ENCODE peak calls at places on chromosomes 1 and 21, in four cellular contexts. One of them, this sample, is unnamed.

GRCh38 chr1:175919001-175919400 is 175.6 kb upstream of the TNR start:
- DNase-seq in GM13977: no peak
- DNase-seq in tibial artery: no peak
- DNase-seq in astrocyte: no peak
- DNase-seq in this sample: no peak

GRCh38 chr1:45084562-45084961 is 72.5 kb downstream of the UROD start:
- DNase-seq in GM13977: no peak
- DNase-seq in tibial artery: no peak
- DNase-seq in astrocyte: no peak
- DNase-seq in this sample: no peak

GRCh38 chr1:18776777-18777176 is 82.7 kb downstream of the TAS1R2 start:
- DNase-seq in GM13977: no peak
- DNase-seq in tibial artery: no peak
- DNase-seq in astrocyte: no peak
- DNase-seq in this sample: no peak

GRCh38 chr1:201535046-201535777 is 3.7 kb upstream of the NAV1 start:
- DNase-seq in GM13977: no peak
- DNase-seq in tibial artery: no peak
- DNase-seq in astrocyte: peak; percentile 66
- DNase-seq in this sample: peak; percentile 12

GRCh38 chr21:32578107-32578691 is 7.1 kb downstream of the TCP10L start:
- DNase-seq in GM13977: no peak
- DNase-seq in tibial artery: no peak
- DNase-seq in astrocyte: no peak
- DNase-seq in this sample: no peak

GRCh38 chr1:60281360-60281932 is 207.9 kb upstream of the C1orf87 start:
- DNase-seq in GM13977: peak; percentile 52
- DNase-seq in tibial artery: peak; percentile 64
- DNase-seq in astrocyte: peak; percentile 72
- DNase-seq in this sample: peak; percentile 53

GRCh38 chr1:229282295-229282823 is 11.4 kb downstream of the RAB4A start:
- DNase-seq in GM13977: no peak
- DNase-seq in tibial artery: no peak
- DNase-seq in astrocyte: no peak
- DNase-seq in this sample: no peak

GRCh38 chr1:1173793-1174415 is at the start of gene TTLL10:
- DNase-seq in GM13977: peak; percentile 71
- DNase-seq in tibial artery: no peak
- DNase-seq in astrocyte: no peak
- DNase-seq in this sample: peak; percentile 56

GRCh38 chr1:16451868-16452528 is 11.5 kb downstream of the NECAP2 start:
- DNase-seq in GM13977: peak; percentile 49
- DNase-seq in tibial artery: no peak
- DNase-seq in astrocyte: no peak
- DNase-seq in this sample: peak; percentile 61

GRCh38 chr1:153346067-153346723 is 2.4 kb downstream of the PGLYRP4 start:
- DNase-seq in GM13977: no peak
- DNase-seq in tibial artery: no peak
- DNase-seq in astrocyte: no peak
- DNase-seq in this sample: peak; percentile 8

GRCh38 chr1:46223472-46223943 is 20.4 kb downstream of the LURAP1 start:
- DNase-seq in GM13977: peak; percentile 74
- DNase-seq in tibial artery: peak; percentile 49
- DNase-seq in astrocyte: peak; percentile 76
- DNase-seq in this sample: peak; percentile 75

GRCh38 chr1:201546093-201546492 is 7.2 kb downstream of the NAV1 start:
- DNase-seq in GM13977: no peak
- DNase-seq in tibial artery: no peak
- DNase-seq in astrocyte: no peak
- DNase-seq in this sample: peak; percentile 32

GRCh38 chr1:153260980-153261792 is 1.7 kb downstream of the LORICRIN start:
- DNase-seq in GM13977: peak; percentile 46
- DNase-seq in tibial artery: no peak
- DNase-seq in astrocyte: peak; percentile 5
- DNase-seq in this sample: peak; percentile 51

GRCh38 chr1:182143825-182144661 is 82.5 kb upstream of the ZNF648 start:
- DNase-seq in GM13977: no peak
- DNase-seq in tibial artery: peak; percentile 95
- DNase-seq in astrocyte: peak; percentile 62
- DNase-seq in this sample: no peak

GRCh38 chr1:233959971-233960710 is 55.7 kb downstream of the SLC35F3 start:
- DNase-seq in GM13977: no peak
- DNase-seq in tibial artery: no peak
- DNase-seq in astrocyte: no peak
- DNase-seq in this sample: no peak

GRCh38 chr1:43930168-43930948 is 3.2 kb upstream of the ARTN start:
- DNase-seq in GM13977: peak; percentile 60
- DNase-seq in tibial artery: no peak
- DNase-seq in astrocyte: no peak
- DNase-seq in this sample: peak; percentile 52

GRCh38 chr1:156945881-156946661 is 25.6 kb downstream of the LRRC71 start:
- DNase-seq in GM13977: no peak
- DNase-seq in tibial artery: no peak
- DNase-seq in astrocyte: peak; percentile 16
- DNase-seq in this sample: no peak

GRCh38 chr1:31336687-31337467 is 36.0 kb downstream of the FABP3 start:
- DNase-seq in GM13977: no peak
- DNase-seq in tibial artery: no peak
- DNase-seq in astrocyte: no peak
- DNase-seq in this sample: no peak

GRCh38 chr1:151282883-151283725 is 1.0 kb downstream of the ZNF687 start:
- DNase-seq in GM13977: peak; percentile 56
- DNase-seq in tibial artery: no peak
- DNase-seq in astrocyte: no peak
- DNase-seq in this sample: peak; percentile 59

GRCh38 chr21:16037386-16037785 is 307.6 kb downstream of the USP25 start:
- DNase-seq in GM13977: no peak
- DNase-seq in tibial artery: no peak
- DNase-seq in astrocyte: peak; percentile 67
- DNase-seq in this sample: no peak

GRCh38 chr21:38879912-38880577 is 74.3 kb downstream of the ETS2 start:
- DNase-seq in GM13977: no peak
- DNase-seq in tibial artery: no peak
- DNase-seq in astrocyte: no peak
- DNase-seq in this sample: no peak

GRCh38 chr1:225467193-225468020 is 39.6 kb upstream of the LBR start:
- DNase-seq in GM13977: peak; percentile 83
- DNase-seq in tibial artery: peak; percentile 67
- DNase-seq in astrocyte: no peak
- DNase-seq in this sample: peak; percentile 87

GRCh38 chr1:56065729-56066128 is 513.6 kb downstream of the PLPP3 start:
- DNase-seq in GM13977: no peak
- DNase-seq in tibial artery: no peak
- DNase-seq in astrocyte: no peak
- DNase-seq in this sample: no peak

GRCh38 chr1:207459008-207459407 is 4.9 kb downstream of the CR2 start:
- DNase-seq in GM13977: no peak
- DNase-seq in tibial artery: no peak
- DNase-seq in astrocyte: no peak
- DNase-seq in this sample: no peak

GRCh38 chr21:42571391-42572150 is 57.9 kb downstream of the SLC37A1 start:
- DNase-seq in GM13977: no peak
- DNase-seq in tibial artery: peak; percentile 17
- DNase-seq in astrocyte: no peak
- DNase-seq in this sample: no peak

GRCh38 chr1:42380617-42381423 is at the start of gene RIMKLA:
- DNase-seq in GM13977: peak; percentile 95
- DNase-seq in tibial artery: no peak
- DNase-seq in astrocyte: no peak
- DNase-seq in this sample: peak; percentile 97

GRCh38 chr1:52119291-52119690 is 22.6 kb upstream of the ZFYVE9 start:
- DNase-seq in GM13977: no peak
- DNase-seq in tibial artery: no peak
- DNase-seq in astrocyte: no peak
- DNase-seq in this sample: no peak

GRCh38 chr1:15735304-15736034 is 589 bp upstream of the SLC25A34 start:
- DNase-seq in GM13977: no peak
- DNase-seq in tibial artery: no peak
- DNase-seq in astrocyte: no peak
- DNase-seq in this sample: no peak

GRCh38 chr1:168887381-168887780 is 158.4 kb upstream of the DPT start:
- DNase-seq in GM13977: no peak
- DNase-seq in tibial artery: no peak
- DNase-seq in astrocyte: no peak
- DNase-seq in this sample: no peak

DNA sequence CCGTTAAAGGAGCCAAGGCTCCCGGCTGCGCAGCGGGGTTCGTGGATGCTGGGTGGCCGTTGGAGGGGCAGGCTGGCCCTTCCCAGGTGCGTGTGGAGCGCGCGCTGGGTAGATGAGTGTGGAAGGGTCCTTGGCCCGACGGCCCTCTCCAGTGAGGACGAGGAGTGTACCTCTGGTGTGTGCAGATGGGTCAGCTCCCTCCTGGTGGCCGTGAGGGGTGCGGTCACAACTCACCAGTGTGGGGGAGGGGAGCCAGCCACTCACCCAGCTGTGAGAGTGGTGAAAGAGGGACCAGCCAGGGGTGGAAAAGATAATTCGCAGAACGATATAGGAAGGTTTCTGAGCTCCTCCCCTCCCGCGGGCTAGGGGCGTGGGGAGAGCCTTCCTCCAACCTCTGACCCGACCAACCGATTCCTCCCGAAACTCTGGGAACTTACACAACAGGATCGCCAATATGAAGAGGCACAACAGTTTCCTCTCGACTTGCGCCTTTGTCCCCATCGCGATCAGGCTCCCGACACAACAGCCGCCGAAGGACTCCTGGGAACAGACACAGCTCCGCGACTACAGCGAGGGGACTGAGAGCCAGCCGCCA is at the start of gene F11R:
- DNase-seq in GM13977: peak; percentile 56
- DNase-seq in tibial artery: no peak
- DNase-seq in astrocyte: no peak
- DNase-seq in this sample: peak; percentile 55
- TF ChIP-seq CTCF in GM13977: no peak
- TF ChIP-seq CTCF in tibial artery: no peak
- TF ChIP-seq CTCF in astrocyte: no peak
- TF ChIP-seq CTCF in this sample: no peak

GRCh38 chr21:46636181-46636512 is 673 bp downstream of the PRMT2 start:
- DNase-seq in GM13977: no peak
- DNase-seq in tibial artery: no peak
- DNase-seq in astrocyte: no peak
- DNase-seq in this sample: no peak

GRCh38 chr21:46633561-46633960 is 1.9 kb upstream of the PRMT2 start:
- DNase-seq in GM13977: no peak
- DNase-seq in tibial artery: no peak
- DNase-seq in astrocyte: no peak
- DNase-seq in this sample: no peak

GRCh38 chr21:46635324-46636180 is at the start of gene PRMT2:
- DNase-seq in GM13977: peak; percentile 100
- DNase-seq in tibial artery: peak; percentile 94
- DNase-seq in astrocyte: peak; percentile 81
- DNase-seq in this sample: peak; percentile 100

GRCh38 chr21:46634427-46634826 is 1.0 kb upstream of the PRMT2 start:
- DNase-seq in GM13977: no peak
- DNase-seq in tibial artery: no peak
- DNase-seq in astrocyte: no peak
- DNase-seq in this sample: no peak

DNA sequence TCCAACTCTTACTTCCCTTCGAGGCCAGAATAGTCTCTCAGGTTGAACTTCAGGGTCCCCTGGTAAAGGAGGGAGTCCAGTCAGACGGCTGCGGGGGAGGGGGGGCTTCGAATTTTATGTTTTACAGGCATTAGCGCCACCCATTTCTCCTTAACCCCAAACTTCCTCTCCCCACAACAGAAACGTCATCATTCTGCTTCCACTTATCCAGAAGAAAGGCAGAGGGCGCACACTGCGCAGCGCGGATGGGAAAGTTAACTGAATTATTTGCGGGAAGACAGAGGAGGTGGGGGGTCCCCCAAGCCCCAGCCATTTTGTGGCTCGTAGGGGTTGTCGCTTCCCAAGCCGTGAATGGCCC is 529 bp upstream of the PRMT2 start:
- DNase-seq in GM13977: peak; percentile 48
- DNase-seq in tibial artery: peak; percentile 67
- DNase-seq in astrocyte: peak; percentile 83
- DNase-seq in this sample: peak; percentile 39
- TF ChIP-seq CTCF in GM13977: peak; percentile 22
- TF ChIP-seq CTCF in tibial artery: peak; percentile 22
- TF ChIP-seq CTCF in astrocyte: no peak
- TF ChIP-seq CTCF in this sample: no peak

DNA sequence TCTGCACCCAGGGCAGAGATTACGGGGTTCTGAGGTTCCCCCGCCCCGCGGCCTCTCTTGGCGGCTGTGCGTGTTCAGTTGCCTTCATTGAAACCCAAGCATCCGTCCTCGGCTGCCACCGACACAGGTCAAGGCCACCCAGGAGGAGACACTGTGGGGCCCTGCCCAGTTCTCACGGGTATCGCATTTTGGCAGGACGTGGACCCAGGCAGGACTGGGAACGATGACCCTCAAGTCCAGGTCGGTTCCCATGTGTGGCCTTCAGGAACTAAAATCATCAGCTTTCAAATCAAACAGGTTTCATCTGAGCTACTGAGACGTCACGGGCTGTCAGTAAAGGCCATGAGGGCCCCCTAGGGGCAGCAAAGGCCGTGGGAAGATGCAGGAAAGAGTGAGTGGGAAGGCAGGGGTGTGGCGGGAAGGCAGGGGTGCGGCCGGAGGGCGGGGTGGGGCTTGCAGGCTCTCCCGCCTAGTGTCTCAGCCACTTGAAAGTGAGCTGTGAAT is 7.0 kb upstream of the C1orf174 start:
- DNase-seq in GM13977: no peak
- DNase-seq in tibial artery: no peak
- DNase-seq in astrocyte: no peak
- DNase-seq in this sample: no peak
- TF ChIP-seq CTCF in GM13977: peak; percentile 42
- TF ChIP-seq CTCF in tibial artery: no peak
- TF ChIP-seq CTCF in astrocyte: no peak
- TF ChIP-seq CTCF in this sample: no peak

DNA sequence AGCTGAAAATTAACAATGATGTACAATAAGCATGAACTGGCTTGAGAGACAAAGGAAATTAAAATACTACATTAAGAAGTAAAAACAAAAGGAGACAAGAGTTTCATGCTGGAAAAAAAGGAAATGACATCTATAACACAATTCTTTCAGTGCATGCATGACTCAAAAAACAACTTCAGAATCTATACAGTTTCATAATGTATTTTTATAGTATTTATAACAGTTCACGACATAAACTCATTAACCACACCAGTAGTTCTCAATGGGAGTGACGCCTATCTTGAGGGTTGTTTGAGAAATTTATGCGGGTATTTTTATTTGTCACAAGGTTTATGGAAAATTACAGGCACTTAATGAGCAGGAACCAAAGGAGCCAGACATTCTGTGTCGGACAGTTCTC is 168.5 kb downstream of the SMYD3 start:
- DNase-seq in GM13977: no peak
- DNase-seq in tibial artery: no peak
- DNase-seq in astrocyte: no peak
- DNase-seq in this sample: no peak
- TF ChIP-seq CTCF in GM13977: no peak
- TF ChIP-seq CTCF in tibial artery: no peak
- TF ChIP-seq CTCF in astrocyte: no peak
- TF ChIP-seq CTCF in this sample: no peak